ENCODE peak calls at places on chromosomes 1 and 21, in eight cellular contexts. One of them, this sample, is unnamed.

GRCh38 chr1:90402893-90403849 is 313.9 kb downstream of the BARHL2 start:
- DNase-seq in B cell: no peak
- DNase-seq in foreskin melanocyte: peak
- DNase-seq in cardiac fibroblast: peak
- DNase-seq in NCI-H1105: no peak
- DNase-seq in GDM1: no peak
- DNase-seq in pancreas: peak
- DNase-seq in HS-5: peak
- DNase-seq in this sample: peak

GRCh38 chr1:206606867-206607266 is 5.4 kb downstream of the EIF2D start:
- DNase-seq in GDM1: no peak
- DNase-seq in cardiac fibroblast: peak
- DNase-seq in NCI-H1105: peak
- DNase-seq in B cell: no peak
- DNase-seq in pancreas: no peak
- DNase-seq in HS-5: no peak
- DNase-seq in foreskin melanocyte: no peak
- DNase-seq in this sample: peak

GRCh38 chr1:44030606-44031050 is 634 bp downstream of the SLC6A9 start:
- DNase-seq in foreskin melanocyte: no peak
- DNase-seq in HS-5: no peak
- DNase-seq in NCI-H1105: peak
- DNase-seq in GDM1: no peak
- DNase-seq in B cell: peak
- DNase-seq in cardiac fibroblast: peak
- DNase-seq in pancreas: no peak
- DNase-seq in this sample: peak

GRCh38 chr1:155309423-155310021 is 856 bp downstream of the FDPS start:
- DNase-seq in cardiac fibroblast: peak
- DNase-seq in NCI-H1105: peak
- DNase-seq in pancreas: peak
- DNase-seq in B cell: peak
- DNase-seq in GDM1: no peak
- DNase-seq in foreskin melanocyte: no peak
- DNase-seq in HS-5: no peak
- DNase-seq in this sample: no peak

GRCh38 chr1:29362764-29363163 is 126.4 kb downstream of the PTPRU start:
- DNase-seq in GDM1: no peak
- DNase-seq in B cell: no peak
- DNase-seq in NCI-H1105: no peak
- DNase-seq in pancreas: no peak
- DNase-seq in foreskin melanocyte: no peak
- DNase-seq in HS-5: no peak
- DNase-seq in cardiac fibroblast: no peak
- DNase-seq in this sample: no peak

GRCh38 chr1:2042830-2043773 is 7.1 kb upstream of the PRKCZ start:
- DNase-seq in foreskin melanocyte: no peak
- DNase-seq in HS-5: no peak
- DNase-seq in B cell: no peak
- DNase-seq in NCI-H1105: no peak
- DNase-seq in cardiac fibroblast: no peak
- DNase-seq in GDM1: no peak
- DNase-seq in pancreas: peak
- DNase-seq in this sample: no peak

GRCh38 chr1:147509786-147510360 is 31.4 kb upstream of the BCL9 start:
- DNase-seq in NCI-H1105: no peak
- DNase-seq in B cell: no peak
- DNase-seq in cardiac fibroblast: peak
- DNase-seq in GDM1: no peak
- DNase-seq in foreskin melanocyte: no peak
- DNase-seq in HS-5: no peak
- DNase-seq in pancreas: no peak
- DNase-seq in this sample: no peak

GRCh38 chr1:55215194-55216021 is at the start of gene USP24:
- DNase-seq in pancreas: peak
- DNase-seq in B cell: peak
- DNase-seq in foreskin melanocyte: peak
- DNase-seq in NCI-H1105: peak
- DNase-seq in HS-5: no peak
- DNase-seq in cardiac fibroblast: peak
- DNase-seq in GDM1: peak
- DNase-seq in this sample: peak

GRCh38 chr1:199742547-199742946 is 285.0 kb upstream of the NR5A2 start:
- DNase-seq in foreskin melanocyte: peak
- DNase-seq in pancreas: no peak
- DNase-seq in cardiac fibroblast: peak
- DNase-seq in NCI-H1105: no peak
- DNase-seq in HS-5: peak
- DNase-seq in GDM1: no peak
- DNase-seq in B cell: no peak
- DNase-seq in this sample: peak

GRCh38 chr1:216518844-216519627 is 95.8 kb upstream of the USH2A start:
- DNase-seq in HS-5: no peak
- DNase-seq in B cell: no peak
- DNase-seq in GDM1: no peak
- DNase-seq in foreskin melanocyte: no peak
- DNase-seq in pancreas: no peak
- DNase-seq in cardiac fibroblast: no peak
- DNase-seq in NCI-H1105: no peak
- DNase-seq in this sample: no peak

GRCh38 chr1:204288061-204288588 is 71.6 kb downstream of the PLEKHA6 start:
- DNase-seq in foreskin melanocyte: no peak
- DNase-seq in NCI-H1105: no peak
- DNase-seq in B cell: no peak
- DNase-seq in HS-5: no peak
- DNase-seq in GDM1: peak
- DNase-seq in pancreas: peak
- DNase-seq in cardiac fibroblast: peak
- DNase-seq in this sample: no peak

GRCh38 chr1:56446531-56447098 is 132.7 kb downstream of the PLPP3 start:
- DNase-seq in cardiac fibroblast: peak
- DNase-seq in GDM1: no peak
- DNase-seq in foreskin melanocyte: no peak
- DNase-seq in HS-5: no peak
- DNase-seq in B cell: no peak
- DNase-seq in NCI-H1105: no peak
- DNase-seq in pancreas: no peak
- DNase-seq in this sample: peak

GRCh38 chr1:227774051-227774720 is 39.0 kb downstream of the SNAP47 start:
- DNase-seq in cardiac fibroblast: no peak
- DNase-seq in B cell: no peak
- DNase-seq in pancreas: no peak
- DNase-seq in HS-5: no peak
- DNase-seq in NCI-H1105: no peak
- DNase-seq in foreskin melanocyte: no peak
- DNase-seq in GDM1: no peak
- DNase-seq in this sample: no peak

GRCh38 chr1:220528049-220528678 is at the start of gene MARK1:
- DNase-seq in cardiac fibroblast: peak
- DNase-seq in HS-5: no peak
- DNase-seq in foreskin melanocyte: no peak
- DNase-seq in pancreas: peak
- DNase-seq in B cell: peak
- DNase-seq in GDM1: no peak
- DNase-seq in NCI-H1105: peak
- DNase-seq in this sample: no peak

GRCh38 chr1:52574594-52574993 is 21.7 kb upstream of the TUT4 start:
- DNase-seq in cardiac fibroblast: peak
- DNase-seq in pancreas: no peak
- DNase-seq in GDM1: no peak
- DNase-seq in foreskin melanocyte: peak
- DNase-seq in B cell: no peak
- DNase-seq in HS-5: peak
- DNase-seq in NCI-H1105: no peak
- DNase-seq in this sample: peak

GRCh38 chr1:1157033-1157365 is 16.7 kb upstream of the TTLL10 start:
- DNase-seq in GDM1: no peak
- DNase-seq in HS-5: no peak
- DNase-seq in B cell: no peak
- DNase-seq in cardiac fibroblast: no peak
- DNase-seq in NCI-H1105: no peak
- DNase-seq in pancreas: peak
- DNase-seq in foreskin melanocyte: no peak
- DNase-seq in this sample: no peak

GRCh38 chr1:206685749-206686485 is 1.2 kb downstream of the MAPKAPK2 start:
- DNase-seq in pancreas: peak
- DNase-seq in foreskin melanocyte: peak
- DNase-seq in B cell: peak
- DNase-seq in GDM1: peak
- DNase-seq in HS-5: no peak
- DNase-seq in cardiac fibroblast: peak
- DNase-seq in NCI-H1105: peak
- DNase-seq in this sample: peak

GRCh38 chr1:24694380-24694843 is 50.8 kb upstream of the CLIC4 start:
- DNase-seq in B cell: no peak
- DNase-seq in pancreas: no peak
- DNase-seq in NCI-H1105: peak
- DNase-seq in HS-5: no peak
- DNase-seq in GDM1: no peak
- DNase-seq in cardiac fibroblast: peak
- DNase-seq in foreskin melanocyte: no peak
- DNase-seq in this sample: no peak

GRCh38 chr1:201513498-201514243 is 6.7 kb upstream of the CSRP1 start:
- DNase-seq in cardiac fibroblast: no peak
- DNase-seq in pancreas: no peak
- DNase-seq in NCI-H1105: no peak
- DNase-seq in foreskin melanocyte: no peak
- DNase-seq in GDM1: no peak
- DNase-seq in B cell: no peak
- DNase-seq in HS-5: no peak
- DNase-seq in this sample: no peak

GRCh38 chr1:193614817-193615216 is 428.4 kb upstream of the B3GALT2 start:
- DNase-seq in foreskin melanocyte: no peak
- DNase-seq in B cell: no peak
- DNase-seq in pancreas: no peak
- DNase-seq in HS-5: no peak
- DNase-seq in cardiac fibroblast: peak
- DNase-seq in GDM1: no peak
- DNase-seq in NCI-H1105: no peak
- DNase-seq in this sample: peak

GRCh38 chr21:22314963-22315362 is 1316.8 kb downstream of the NCAM2 start:
- DNase-seq in foreskin melanocyte: no peak
- DNase-seq in NCI-H1105: no peak
- DNase-seq in HS-5: no peak
- DNase-seq in B cell: no peak
- DNase-seq in pancreas: no peak
- DNase-seq in GDM1: no peak
- DNase-seq in cardiac fibroblast: no peak
- DNase-seq in this sample: no peak

GRCh38 chr21:35195232-35195631 is 146.1 kb upstream of the RUNX1 start:
- DNase-seq in pancreas: no peak
- DNase-seq in B cell: no peak
- DNase-seq in NCI-H1105: no peak
- DNase-seq in GDM1: no peak
- DNase-seq in cardiac fibroblast: no peak
- DNase-seq in HS-5: no peak
- DNase-seq in foreskin melanocyte: no peak
- DNase-seq in this sample: peak

GRCh38 chr21:26060335-26061115 is 110.0 kb downstream of the APP start:
- DNase-seq in HS-5: no peak
- DNase-seq in pancreas: no peak
- DNase-seq in foreskin melanocyte: no peak
- DNase-seq in GDM1: no peak
- DNase-seq in cardiac fibroblast: no peak
- DNase-seq in NCI-H1105: no peak
- DNase-seq in B cell: no peak
- DNase-seq in this sample: no peak

GRCh38 chr1:197924516-197925123 is 7.4 kb downstream of the LHX9 start:
- DNase-seq in pancreas: no peak
- DNase-seq in cardiac fibroblast: peak
- DNase-seq in NCI-H1105: no peak
- DNase-seq in HS-5: peak
- DNase-seq in foreskin melanocyte: no peak
- DNase-seq in GDM1: no peak
- DNase-seq in B cell: peak
- DNase-seq in this sample: no peak

GRCh38 chr1:48093696-48094518 is 96.7 kb upstream of the TRABD2B start:
- DNase-seq in foreskin melanocyte: no peak
- DNase-seq in B cell: peak
- DNase-seq in cardiac fibroblast: peak
- DNase-seq in HS-5: no peak
- DNase-seq in GDM1: peak
- DNase-seq in NCI-H1105: peak
- DNase-seq in pancreas: peak
- DNase-seq in this sample: peak

GRCh38 chr1:15110128-15110866 is 43.2 kb upstream of the TMEM51 start:
- DNase-seq in HS-5: no peak
- DNase-seq in foreskin melanocyte: no peak
- DNase-seq in GDM1: no peak
- DNase-seq in cardiac fibroblast: no peak
- DNase-seq in B cell: no peak
- DNase-seq in NCI-H1105: no peak
- DNase-seq in pancreas: no peak
- DNase-seq in this sample: no peak

GRCh38 chr1:182359645-182360044 is 31.9 kb downstream of the GLUL start:
- DNase-seq in GDM1: no peak
- DNase-seq in NCI-H1105: no peak
- DNase-seq in B cell: no peak
- DNase-seq in HS-5: no peak
- DNase-seq in pancreas: no peak
- DNase-seq in foreskin melanocyte: no peak
- DNase-seq in cardiac fibroblast: no peak
- DNase-seq in this sample: no peak

GRCh38 chr1:151134396-151134795 is 12.0 kb downstream of the SEMA6C start:
- DNase-seq in B cell: no peak
- DNase-seq in cardiac fibroblast: no peak
- DNase-seq in pancreas: no peak
- DNase-seq in foreskin melanocyte: no peak
- DNase-seq in NCI-H1105: no peak
- DNase-seq in HS-5: no peak
- DNase-seq in GDM1: no peak
- DNase-seq in this sample: no peak

GRCh38 chr1:152501704-152502103 is 8.9 kb upstream of the LCE5A start:
- DNase-seq in cardiac fibroblast: no peak
- DNase-seq in NCI-H1105: no peak
- DNase-seq in foreskin melanocyte: no peak
- DNase-seq in pancreas: no peak
- DNase-seq in GDM1: no peak
- DNase-seq in B cell: no peak
- DNase-seq in HS-5: peak
- DNase-seq in this sample: no peak

GRCh38 chr1:45929257-45929687 is 125.9 kb downstream of the MAST2 start:
- DNase-seq in pancreas: no peak
- DNase-seq in NCI-H1105: no peak
- DNase-seq in GDM1: peak
- DNase-seq in cardiac fibroblast: peak
- DNase-seq in foreskin melanocyte: no peak
- DNase-seq in HS-5: peak
- DNase-seq in B cell: no peak
- DNase-seq in this sample: peak

GRCh38 chr1:10891081-10891480 is 94.6 kb upstream of the CASZ1 start:
- DNase-seq in GDM1: no peak
- DNase-seq in HS-5: no peak
- DNase-seq in B cell: no peak
- DNase-seq in cardiac fibroblast: no peak
- DNase-seq in foreskin melanocyte: no peak
- DNase-seq in pancreas: no peak
- DNase-seq in NCI-H1105: no peak
- DNase-seq in this sample: no peak

GRCh38 chr21:42209801-42210479 is 9.0 kb upstream of the ABCG1 start:
- DNase-seq in GDM1: no peak
- DNase-seq in B cell: no peak
- DNase-seq in pancreas: no peak
- DNase-seq in cardiac fibroblast: no peak
- DNase-seq in NCI-H1105: no peak
- DNase-seq in HS-5: no peak
- DNase-seq in foreskin melanocyte: peak
- DNase-seq in this sample: no peak

GRCh38 chr1:153539395-153540093 is 1.2 kb downstream of the S100A5 start:
- DNase-seq in cardiac fibroblast: no peak
- DNase-seq in HS-5: no peak
- DNase-seq in B cell: no peak
- DNase-seq in pancreas: no peak
- DNase-seq in GDM1: no peak
- DNase-seq in NCI-H1105: no peak
- DNase-seq in foreskin melanocyte: no peak
- DNase-seq in this sample: no peak

GRCh38 chr1:6962390-6962955 is 177.2 kb downstream of the CAMTA1 start:
- DNase-seq in cardiac fibroblast: no peak
- DNase-seq in GDM1: no peak
- DNase-seq in NCI-H1105: peak
- DNase-seq in foreskin melanocyte: no peak
- DNase-seq in pancreas: peak
- DNase-seq in B cell: peak
- DNase-seq in HS-5: no peak
- DNase-seq in this sample: no peak